ENCODE peak calls at places on chromosomes 4 and X, in four cellular contexts. E, F, U and C are unnamed samples. For H3K27me3, the result is how much of the 10 kb centered on the place peaks cover.

GRCh38 chrX:134712272-134712671 is 54.0 kb upstream of the PLAC1 start:
- DNase-seq in F (no peak), U (no peak), E (no peak), C (no peak)

GRCh38 chr4:78512357-78512920 is 39.1 kb upstream of the ANXA3 start:
- DNase-seq in U (no peak), F (no peak), E (no peak), C (no peak)

GRCh38 chrX:118254611-118255010 is 91.3 kb upstream of the WDR44 start:
- DNase-seq in E (peak), F (peak), U (peak), C (peak)

GRCh38 chr4:2898001-2898400 is 54.4 kb downstream of the ADD1 start:
- DNase-seq in U (no peak), F (no peak), E (no peak), C (no peak)

GRCh38 chrX:154374361-154375155 is at the start of gene FLNA:
- DNase-seq in E (peak), U (no peak), F (no peak), C (no peak)

GRCh38 chr4:8762356-8762755 is 109.3 kb downstream of the HMX1 start:
- DNase-seq in F (peak), E (peak), U (no peak), C (no peak)

GRCh38 chr4:185797596-185797995 is 14.4 kb downstream of the SORBS2 start:
- DNase-seq in U (no peak), F (no peak), E (no peak), C (no peak)

GRCh38 chr4:5572114-5572513 is 136.2 kb downstream of the EVC2 start:
- DNase-seq in U (no peak), E (no peak), F (no peak), C (no peak)

GRCh38 chr4:165208741-165209388 is 1.5 kb downstream of the KLHL2 start:
- DNase-seq in E (no peak), U (no peak), F (no peak), C (no peak)

GRCh38 chrX:19064175-19064574 is 58.1 kb downstream of the ADGRG2 start:
- DNase-seq in F (no peak), U (peak), E (no peak), C (no peak)

GRCh38 chrX:49192722-49193328 is 6.7 kb upstream of the PRICKLE3 start:
- DNase-seq in E (no peak), F (no peak), U (peak), C (no peak)

GRCh38 chr4:184826315-184827266 is 823 bp upstream of the ACSL1 start:
- DNase-seq in E (peak), U (no peak), F (peak), C (no peak)

GRCh38 chr4:28772066-28772465 is 1911.4 kb downstream of the STIM2 start:
- DNase-seq in U (peak), F (no peak), E (no peak), C (no peak)

GRCh38 chrX:10794203-10794630 is 173.8 kb upstream of the MID1 start:
- DNase-seq in F (no peak), U (no peak), E (no peak), C (no peak)

GRCh38 chr4:175827510-175827909 is 15.4 kb upstream of the GPM6A start:
- DNase-seq in E (no peak), U (no peak), F (no peak), C (no peak)

GRCh38 chr4:89364559-89364958 is 57.0 kb upstream of the GPRIN3 start:
- DNase-seq in E (no peak), F (no peak), U (no peak), C (no peak)

GRCh38 chr4:72977936-72978485 is 91.5 kb downstream of the COX18 start:
- DNase-seq in U (no peak), E (no peak), F (no peak), C (no peak)

GRCh38 chr4:120008957-120009356 is 57.7 kb downstream of the MAD2L1 start:
- DNase-seq in E (no peak), U (no peak), F (no peak), C (no peak)

GRCh38 chr4:13523105-13523477 is 21.2 kb downstream of the NKX3-2 start:
- DNase-seq in U (no peak), E (no peak), F (no peak), C (no peak)

GRCh38 chr4:179110356-179110755 is 1668.1 kb upstream of the AGA start:
- DNase-seq in E (no peak), U (peak), F (no peak), C (no peak)

GRCh38 chrX:74370482-74370881 is 50.8 kb upstream of the SLC16A2 start:
- DNase-seq in E (no peak), F (no peak), U (no peak), C (no peak)

GRCh38 chrX:74369666-74370065 is 51.6 kb upstream of the SLC16A2 start:
- DNase-seq in F (no peak), U (no peak), E (no peak), C (no peak)

GRCh38 chrX:74372272-74372671 is 49.0 kb upstream of the SLC16A2 start:
- DNase-seq in E (no peak), F (no peak), U (no peak), C (no peak)

GRCh38 chrX:74371823-74372222 is 49.5 kb upstream of the SLC16A2 start:
- DNase-seq in F (no peak), U (no peak), E (no peak), C (no peak)

GRCh38 chrX:74371399-74371798 is 49.9 kb upstream of the SLC16A2 start:
- DNase-seq in U (no peak), F (no peak), E (no peak), C (no peak)
- H3K27ac ChIP-seq in U (no peak), F (no peak), E (no peak), C (no peak)

DNA sequence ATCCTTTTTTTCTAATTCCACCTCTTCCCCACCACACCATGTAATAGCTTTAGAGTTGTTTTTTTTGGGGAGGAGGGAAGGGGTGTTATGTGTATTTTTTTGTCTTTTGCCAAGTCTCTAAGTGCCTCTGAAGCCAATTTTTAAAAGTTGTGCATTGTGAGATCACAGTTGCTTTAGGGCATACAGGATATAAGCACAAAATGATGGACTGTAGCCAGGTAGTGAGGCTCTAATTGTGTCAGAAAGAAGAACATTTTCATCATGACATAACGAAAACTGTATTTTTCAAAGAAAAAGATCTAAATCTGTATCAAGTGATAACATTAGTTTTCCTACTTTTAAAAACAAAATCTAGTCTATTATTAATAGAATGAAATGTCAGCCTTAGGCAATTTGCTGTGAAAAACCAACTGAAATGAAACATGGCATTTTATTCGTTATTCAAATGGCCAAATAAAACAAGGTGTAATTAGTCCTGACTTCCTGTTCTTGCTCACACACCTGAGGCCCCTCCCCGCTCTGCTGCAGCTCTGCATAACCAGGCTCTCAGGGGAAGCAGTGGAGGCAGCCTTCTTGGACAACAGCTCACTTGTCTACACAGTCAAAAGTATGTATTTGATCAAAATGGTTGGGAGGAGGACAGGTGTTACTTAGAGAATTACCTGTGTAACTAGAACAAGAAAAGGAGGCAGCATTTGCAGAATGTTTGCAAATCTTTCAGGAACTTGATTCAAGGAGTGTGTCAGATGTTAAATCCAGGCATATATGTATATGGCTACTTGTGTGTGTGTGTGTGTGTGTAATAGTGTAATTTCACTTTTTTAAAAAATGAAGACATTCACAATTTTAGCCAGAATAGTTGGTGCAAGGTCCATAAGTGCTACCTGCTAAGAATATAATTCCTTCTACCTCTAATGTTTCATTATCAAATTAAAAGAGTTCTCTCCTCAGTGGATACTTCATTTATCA is 157.6 kb downstream of the PALLD start:
- DNase-seq in U (no peak), F (no peak), E (no peak), C (no peak)
- H3K4me3 ChIP-seq in U (no peak), F (no peak), E (no peak), C (no peak)

GRCh38 chrX:40011483-40012038 is 86.2 kb downstream of the BCOR start:
- DNase-seq in E (no peak), F (no peak), U (no peak), C (no peak)
- H3K27me3 ChIP-seq in E (under half), F (under half), U (under half), C (under half)

DNA sequence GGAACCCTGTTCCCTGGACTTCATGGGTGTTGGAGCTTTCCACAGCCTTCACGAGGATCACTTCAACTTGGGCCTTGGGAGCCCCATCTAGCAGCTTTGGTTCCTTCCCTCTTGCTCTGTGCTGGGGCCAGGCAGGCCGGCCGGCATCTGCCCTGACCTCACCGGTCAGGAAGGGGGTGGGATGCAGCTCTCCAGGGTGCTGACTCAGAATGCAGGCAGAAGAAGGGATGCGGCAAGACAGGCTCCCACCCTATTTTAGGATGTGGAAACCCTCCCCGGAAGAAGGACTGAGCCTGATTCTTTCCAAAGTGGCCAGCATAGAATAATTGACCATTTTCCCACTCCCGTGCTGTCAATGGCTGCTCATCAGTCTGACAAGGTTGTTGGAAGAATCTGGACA is 47.1 kb downstream of the FHDC1 start:
- DNase-seq in U (no peak), E (no peak), F (no peak), C (no peak)
- H3K27ac ChIP-seq in U (no peak), E (no peak), F (no peak), C (no peak)

GRCh38 chr4:1499465-1499864 is 93.2 kb upstream of the NKX1-1 start:
- DNase-seq in E (no peak), F (no peak), U (no peak), C (no peak)
- H3K4me3 ChIP-seq in E (no peak), F (no peak), U (no peak), C (no peak)

DNA sequence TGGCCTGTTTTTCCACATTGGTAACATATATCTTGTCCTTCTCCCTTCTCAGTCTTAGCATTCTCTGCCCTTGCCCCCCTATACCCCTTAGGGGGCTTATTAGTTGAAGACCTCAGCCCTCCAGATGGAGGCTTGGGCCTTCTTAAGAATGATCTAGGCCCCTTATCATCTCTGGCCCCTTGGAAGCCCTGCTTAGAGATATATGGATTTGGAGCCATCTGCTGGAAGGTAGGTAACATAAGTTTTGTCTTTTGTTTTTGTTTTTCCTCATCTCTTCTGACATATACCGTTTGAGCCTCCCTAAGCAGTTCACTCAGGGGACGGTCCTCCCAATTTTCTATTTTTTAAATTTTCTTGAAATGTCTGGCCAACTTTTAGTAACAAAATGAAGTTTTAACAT is 48.3 kb upstream of the NAP1L2 start:
- DNase-seq in F (no peak), U (no peak), E (no peak), C (no peak)
- H3K27me3 ChIP-seq in F (under half), U (under half), E (under half), C (under half)